ENCODE peak calls at places on chromosomes 11 and 22, in six cellular contexts. L, I, Q, Y, W and N are unnamed samples.

GRCh38 chr11:69024509-69024908 is 11.5 kb upstream of the MRGPRF start:
- DNase-seq in L (no peak), I (no peak), Q (no peak), Y (no peak), W (no peak), N (no peak)

GRCh38 chr11:95149659-95150294 is 60.1 kb downstream of the ENDOD1 start:
- DNase-seq in L (peak), I (peak), Q (no peak), Y (no peak), W (no peak), N (no peak)

GRCh38 chr22:22961574-22961973 is 74.0 kb downstream of the IGLL5 start:
- DNase-seq in L (no peak), I (no peak), Q (no peak), Y (no peak), W (no peak), N (no peak)

GRCh38 chr11:13720940-13721339 is 52.5 kb downstream of the FAR1 start:
- DNase-seq in L (no peak), I (no peak), Q (no peak), Y (no peak), W (no peak), N (no peak)

GRCh38 chr22:43828711-43829447 is 16.8 kb upstream of the EFCAB6 start:
- DNase-seq in L (peak), I (no peak), Q (no peak), Y (peak), W (no peak), N (no peak)

GRCh38 chr11:93521086-93521485 is 22.1 kb downstream of the SMCO4 start:
- DNase-seq in L (no peak), I (no peak), Q (no peak), Y (no peak), W (no peak), N (no peak)

GRCh38 chr22:44003776-44004460 is 20.2 kb upstream of the PARVB start:
- DNase-seq in L (no peak), I (no peak), Q (no peak), Y (no peak), W (no peak), N (no peak)

GRCh38 chr11:110148775-110149744 is 55.9 kb downstream of the ZC3H12C start:
- DNase-seq in L (no peak), I (no peak), Q (no peak), Y (peak), W (no peak), N (no peak)

GRCh38 chr11:27233654-27234042 is 129.4 kb downstream of the CCDC34 start:
- DNase-seq in L (no peak), I (no peak), Q (no peak), Y (no peak), W (no peak), N (no peak)

GRCh38 chr11:113874096-113874919 is 1.1 kb downstream of the USP28 start:
- DNase-seq in L (no peak), I (no peak), Q (no peak), Y (no peak), W (no peak), N (no peak)

GRCh38 chr11:72750086-72750485 is 2.1 kb downstream of the ARAP1 start:
- DNase-seq in L (no peak), I (peak), Q (no peak), Y (no peak), W (no peak), N (no peak)

GRCh38 chr11:63032451-63032850 is 16.8 kb upstream of the SLC22A8 start:
- DNase-seq in L (no peak), I (no peak), Q (no peak), Y (no peak), W (no peak), N (no peak)

GRCh38 chr22:37363593-37363992 is 63.7 kb downstream of the ELFN2 start:
- DNase-seq in L (no peak), I (no peak), Q (no peak), Y (no peak), W (no peak), N (no peak)

GRCh38 chr11:111426615-111427014 is 47.5 kb upstream of the POU2AF1 start:
- DNase-seq in L (no peak), I (no peak), Q (no peak), Y (no peak), W (no peak), N (no peak)

GRCh38 chr11:69013009-69013951 is at the start of gene MRGPRF:
- DNase-seq in L (peak), I (no peak), Q (no peak), Y (peak), W (no peak), N (no peak)

GRCh38 chr11:30333405-30333804 is 10.5 kb downstream of the ARL14EP start:
- DNase-seq in L (no peak), I (no peak), Q (no peak), Y (no peak), W (no peak), N (no peak)

GRCh38 chr11:98456281-98456680 is 564.5 kb upstream of the CNTN5 start:
- DNase-seq in L (no peak), I (no peak), Q (no peak), Y (no peak), W (no peak), N (no peak)

GRCh38 chr22:22025320-22026156 is 43.0 kb upstream of the TOP3B start:
- DNase-seq in L (no peak), I (no peak), Q (no peak), Y (no peak), W (no peak), N (no peak)

GRCh38 chr11:104898685-104899013 is 389 bp upstream of the CASP12 start:
- DNase-seq in L (no peak), I (no peak), Q (no peak), Y (no peak), W (no peak), N (no peak)

GRCh38 chr11:69808708-69809107 is 10.5 kb downstream of the FGF3 start:
- DNase-seq in L (no peak), I (no peak), Q (no peak), Y (peak), W (no peak), N (no peak)

GRCh38 chr11:9109858-9110731 is 18.7 kb upstream of the SCUBE2 start:
- DNase-seq in L (no peak), I (no peak), Q (no peak), Y (no peak), W (no peak), N (no peak)

GRCh38 chr11:72921028-72921716 is 107.0 kb downstream of the ATG16L2 start:
- DNase-seq in L (no peak), I (no peak), Q (no peak), Y (no peak), W (no peak), N (no peak)

GRCh38 chr11:115606223-115607220 is 102.3 kb upstream of the CADM1 start:
- DNase-seq in L (peak), I (no peak), Q (no peak), Y (peak), W (no peak), N (no peak)

GRCh38 chr22:19872779-19873137 is 18.1 kb upstream of the GNB1L start:
- DNase-seq in L (no peak), I (no peak), Q (no peak), Y (no peak), W (no peak), N (no peak)

GRCh38 chr11:124285610-124286344 is 28.0 kb downstream of the OR8D1 start:
- DNase-seq in L (no peak), I (no peak), Q (no peak), Y (peak), W (no peak), N (no peak)

GRCh38 chr11:131391161-131391560 is 20.7 kb downstream of the NTM start:
- DNase-seq in L (no peak), I (peak), Q (no peak), Y (no peak), W (no peak), N (no peak)

GRCh38 chr11:134356656-134357544 is 25.1 kb downstream of the GLB1L2 start:
- DNase-seq in L (no peak), I (no peak), Q (no peak), Y (no peak), W (no peak), N (no peak)

GRCh38 chr11:86743223-86744118 is 56.9 kb upstream of the PRSS23 start:
- DNase-seq in L (peak), I (peak), Q (peak), Y (peak), W (no peak), N (no peak)

GRCh38 chr11:20397281-20397680 is 9.8 kb downstream of the PRMT3 start:
- DNase-seq in L (no peak), I (peak), Q (no peak), Y (peak), W (no peak), N (peak)

GRCh38 chr11:95154514-95154913 is 64.9 kb downstream of the ENDOD1 start:
- DNase-seq in L (peak), I (peak), Q (peak), Y (no peak), W (no peak), N (peak)